ENCODE peak calls at places on chromosomes 12 and 14, in ten cellular contexts. C is activated T-cell treated with anti-CD3 and anti-CD28 coated beads for 1 hour; N is COR-L47; L is cardiac fibroblast; Z is HT-29; K is NCI-H2107; U is stimulated activated effector memory CD8-positive, alpha-beta T cell treated with anti-CD3 and anti-CD28 coated beads, Interleukin-12 subunit alpha, Interleukin-12 subunit beta, amount 100 ng/mL, for 72 hours; Q is heart right ventricle; Y is T-cell; O is NCI-H69. V is an unnamed sample.

GRCh38 chr12:3641428-3641883 is 111.5 kb downstream of the CRACR2A start:
- DNase-seq in C (no peak), N (no peak), L (peak; percentile 39), Z (no peak), K (no peak), U (no peak), Q (no peak), Y (no peak), O (peak; percentile 37), V (no peak)

GRCh38 chr12:28611115-28611435 is 420.8 kb downstream of the CCDC91 start:
- DNase-seq in C (no peak), N (no peak), L (peak; percentile 90), Z (peak; percentile 74), K (no peak), U (no peak), Q (no peak), Y (no peak), O (no peak), V (no peak)

GRCh38 chr12:107369679-107370078 is 276.3 kb upstream of the CRY1 start:
- DNase-seq in C (no peak), N (no peak), L (no peak), Z (no peak), K (no peak), U (no peak), Q (no peak), Y (peak; percentile 20), O (no peak), V (no peak)

GRCh38 chr14:60356921-60357550 is 108.0 kb downstream of the PPM1A start:
- DNase-seq in C (no peak), N (peak; percentile 82), L (no peak), Z (no peak), K (peak; percentile 36), U (no peak), Q (no peak), Y (no peak), O (peak; percentile 98), V (no peak)

GRCh38 chr14:64878775-64879634 is 702 bp downstream of the SPTB start:
- DNase-seq in C (no peak), N (peak; percentile 48), L (no peak), Z (no peak), K (peak; percentile 51), U (no peak), Q (peak; percentile 13), Y (no peak), O (peak; percentile 84), V (no peak)

GRCh38 chr12:62646566-62646965 is 179.9 kb downstream of the MON2 start:
- DNase-seq in C (no peak), N (no peak), L (no peak), Z (no peak), K (no peak), U (no peak), Q (no peak), Y (no peak), O (no peak), V (no peak)

GRCh38 chr14:101241807-101242278 is 319.5 kb upstream of the DIO3 start:
- DNase-seq in C (no peak), N (no peak), L (no peak), Z (no peak), K (no peak), U (no peak), Q (no peak), Y (no peak), O (no peak), V (no peak)

GRCh38 chr12:2291182-2291832 is 238.5 kb downstream of the CACNA1C start:
- DNase-seq in C (no peak), N (no peak), L (peak; percentile 50), Z (peak; percentile 64), K (no peak), U (peak; percentile 64), Q (no peak), Y (peak; percentile 24), O (peak; percentile 73), V (peak; percentile 79)

GRCh38 chr14:95675486-95675885 is 10.7 kb upstream of the TCL1B start:
- DNase-seq in C (no peak), N (peak; percentile 81), L (no peak), Z (no peak), K (no peak), U (no peak), Q (no peak), Y (no peak), O (peak; percentile 97), V (no peak)

GRCh38 chr12:69096669-69097364 is 142.6 kb upstream of the CPSF6 start:
- DNase-seq in C (no peak), N (no peak), L (peak; percentile 20), Z (no peak), K (no peak), U (no peak), Q (no peak), Y (no peak), O (peak; percentile 29), V (no peak)

GRCh38 chr12:110320548-110320947 is 39.5 kb downstream of the ATP2A2 start:
- DNase-seq in C (no peak), N (no peak), L (no peak), Z (no peak), K (no peak), U (no peak), Q (no peak), Y (no peak), O (no peak), V (no peak)

GRCh38 chr12:5480953-5481300 is 49.0 kb downstream of the NTF3 start:
- DNase-seq in C (no peak), N (no peak), L (no peak), Z (no peak), K (no peak), U (no peak), Q (no peak), Y (no peak), O (peak; percentile 83), V (no peak)

GRCh38 chr14:99930420-99931274 is 134.6 kb upstream of the EVL start:
- DNase-seq in C (no peak), N (no peak), L (peak; percentile 10), Z (peak; percentile 4), K (no peak), U (peak; percentile 72), Q (no peak), Y (no peak), O (peak; percentile 21), V (peak; percentile 78)

V was measured in GM13977.